ENCODE peak calls at places on chromosomes 16 and 17, in four cellular contexts. X, Z, I and K are unnamed samples.
A peak's percentile ranks its signal among the peaks of the same experiment; 100 is the strongest.

GRCh38 chr16:25109643-25110042 is 1.9 kb upstream of the LCMT1 start:
- DNase-seq in X (no peak), Z (no peak), I (no peak), K (no peak)

GRCh38 chr17:50155115-50155819 is 4.8 kb upstream of the PPP1R9B start:
- DNase-seq in X (no peak), Z (no peak), I (no peak), K (no peak)

GRCh38 chr17:32876414-32877163 is at the start of gene MYO1D:
- DNase-seq in X (peak; percentile 82), Z (peak; percentile 83), I (peak; percentile 65), K (peak; percentile 70)

GRCh38 chr16:72939247-72939646 is 108.7 kb downstream of the ZFHX3 start:
- DNase-seq in X (no peak), Z (no peak), I (no peak), K (no peak)

GRCh38 chr17:4788807-4789700 is at the start of gene GLTPD2:
- DNase-seq in X (no peak), Z (no peak), I (peak; percentile 42), K (no peak)

GRCh38 chr16:51971184-51971583 is 575.8 kb downstream of the TOX3 start:
- DNase-seq in X (no peak), Z (no peak), I (peak; percentile 38), K (no peak)

GRCh38 chr17:21361020-21361809 is 14.9 kb upstream of the KCNJ12 start:
- DNase-seq in X (no peak), Z (no peak), I (no peak), K (no peak)

GRCh38 chr16:77946834-77947233 is 75.5 kb upstream of the CLEC3A start:
- DNase-seq in X (no peak), Z (no peak), I (no peak), K (no peak)

GRCh38 chr17:81002409-81003361 is 11.0 kb downstream of the CHMP6 start:
- DNase-seq in X (peak; percentile 48), Z (peak; percentile 58), I (no peak), K (no peak)

GRCh38 chr16:49856741-49857330 is 924 bp upstream of the ZNF423 start:
- DNase-seq in X (peak; percentile 81), Z (peak; percentile 75), I (peak; percentile 79), K (no peak)

GRCh38 chr17:56707312-56708219 is 114.1 kb downstream of the NOG start:
- DNase-seq in X (no peak), Z (no peak), I (peak; percentile 45), K (no peak)

GRCh38 chr17:67289174-67289876 is 44.3 kb upstream of the HELZ start:
- DNase-seq in X (no peak), Z (peak; percentile 64), I (peak; percentile 22), K (no peak)

GRCh38 chr16:2532494-2533141 is 1.4 kb upstream of the CEMP1 start:
- DNase-seq in X (peak; percentile 72), Z (peak; percentile 91), I (no peak), K (no peak)

GRCh38 chr17:79022507-79022991 is 1.4 kb upstream of the C1QTNF1 start:
- DNase-seq in X (no peak), Z (peak; percentile 71), I (no peak), K (no peak)

GRCh38 chr16:23801387-23801786 is 34.4 kb upstream of the PRKCB start:
- DNase-seq in X (peak; percentile 65), Z (peak; percentile 79), I (peak; percentile 79), K (peak; percentile 71)

GRCh38 chr17:57588086-57588485 is 157.0 kb downstream of the CCDC182 start:
- DNase-seq in X (no peak), Z (no peak), I (no peak), K (no peak)

GRCh38 chr16:74984194-74984669 is 691 bp downstream of the WDR59 start:
- DNase-seq in X (no peak), Z (no peak), I (no peak), K (no peak)

GRCh38 chr17:47995241-47995935 is 24.5 kb downstream of the CDK5RAP3 start:
- DNase-seq in X (no peak), Z (no peak), I (peak; percentile 70), K (no peak)

GRCh38 chr17:48488548-48489106 is 42.2 kb downstream of the HOXB1 start:
- DNase-seq in X (no peak), Z (no peak), I (no peak), K (no peak)

GRCh38 chr16:56227936-56228335 is 36.6 kb downstream of the GNAO1 start:
- DNase-seq in X (no peak), Z (no peak), I (no peak), K (no peak)

GRCh38 chr17:57534863-57535651 is 210.0 kb downstream of the CCDC182 start:
- DNase-seq in X (no peak), Z (no peak), I (no peak), K (no peak)

GRCh38 chr17:35448214-35448898 is at the start of gene SLFN13:
- DNase-seq in X (peak; percentile 81), Z (peak; percentile 89), I (peak; percentile 65), K (peak; percentile 86)

GRCh38 chr16:73126453-73126853 is 78.5 kb upstream of the ZFHX3 start:
- DNase-seq in X (no peak), Z (no peak), I (no peak), K (no peak)

GRCh38 chr16:10552998-10553491 is 27.4 kb downstream of the EMP2 start:
- DNase-seq in X (peak; percentile 91), Z (peak; percentile 61), I (no peak), K (peak; percentile 90)

GRCh38 chr17:16649585-16649984 is 4.1 kb downstream of the ZNF624 start:
- DNase-seq in X (no peak), Z (no peak), I (no peak), K (no peak)

GRCh38 chr17:34076743-34077631 is 178.1 kb upstream of the CCL2 start:
- DNase-seq in X (no peak), Z (no peak), I (no peak), K (no peak)

GRCh38 chr17:2170023-2170422 is 115.1 kb downstream of the HIC1 start:
- DNase-seq in X (peak; percentile 57), Z (no peak), I (no peak), K (peak; percentile 64)
- TF ChIP-seq CTCF in X (peak; percentile 51), Z (peak; percentile 22), I (no peak), K (peak; percentile 41)

GRCh38 chr17:31015639-31016038 is 44.8 kb downstream of the RNF135 start:
- DNase-seq in X (no peak), Z (no peak), I (no peak), K (no peak)
- TF ChIP-seq CTCF in X (no peak), Z (no peak), I (no peak), K (peak; percentile 8)

DNA sequence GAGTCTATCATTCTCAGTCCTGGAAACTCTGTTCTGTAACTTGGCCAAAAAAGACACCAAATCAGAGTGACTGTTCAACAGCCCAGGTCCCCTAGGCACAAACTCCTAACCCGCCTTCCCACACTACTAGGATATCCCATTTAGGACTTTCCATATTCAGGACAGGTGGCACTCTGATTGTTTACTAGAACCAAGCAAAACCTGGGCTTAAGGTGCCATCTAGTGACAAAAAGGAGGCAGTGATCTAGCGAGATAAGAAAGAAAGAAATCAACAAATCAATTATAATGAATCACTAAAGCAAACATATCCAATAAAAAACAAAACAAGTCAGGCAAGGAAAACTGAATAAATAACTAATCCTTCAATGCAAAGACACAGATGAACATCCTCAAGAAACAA is 203.9 kb downstream of the CEP112 start:
- DNase-seq in X (no peak), Z (no peak), I (no peak), K (no peak)
- TF ChIP-seq CTCF in X (peak; percentile 39), Z (peak; percentile 31), I (peak; percentile 19), K (peak; percentile 41)

DNA sequence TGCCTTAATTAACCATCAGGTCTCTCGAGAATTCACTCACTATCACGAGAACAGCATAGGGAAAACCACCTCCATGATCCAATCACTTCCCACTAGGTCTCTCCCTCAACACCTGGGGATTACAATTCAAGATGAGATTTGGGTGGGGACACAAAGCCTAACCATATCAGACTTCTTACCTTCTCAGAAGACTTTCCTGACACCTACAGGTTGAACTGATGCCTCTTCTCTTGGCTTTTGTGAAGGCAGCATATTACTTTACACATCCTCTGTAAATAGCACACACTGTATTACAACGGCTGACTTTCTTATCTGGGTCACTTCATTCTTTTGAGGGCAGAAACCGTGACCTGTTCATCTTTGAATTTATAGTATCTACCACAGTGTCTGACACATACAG is 23.6 kb downstream of the BMERB1 start:
- DNase-seq in X (no peak), Z (no peak), I (no peak), K (no peak)
- TF ChIP-seq CTCF in X (no peak), Z (no peak), I (no peak), K (no peak)

GRCh38 chr17:10879110-10879509 is 41.2 kb upstream of the PIRT start:
- DNase-seq in X (no peak), Z (no peak), I (peak; percentile 54), K (no peak)
- TF ChIP-seq CTCF in X (no peak), Z (peak; percentile 30), I (peak; percentile 56), K (no peak)

GRCh38 chr16:16882766-16883165 is 503.8 kb downstream of the NPIPA7 start:
- DNase-seq in X (no peak), Z (no peak), I (no peak), K (no peak)

GRCh38 chr16:16877061-16877460 is 498.1 kb downstream of the NPIPA7 start:
- DNase-seq in X (no peak), Z (no peak), I (no peak), K (no peak)

GRCh38 chr16:16884451-16884850 is 505.5 kb downstream of the NPIPA7 start:
- DNase-seq in X (no peak), Z (no peak), I (no peak), K (no peak)

GRCh38 chr16:16881771-16882170 is 502.8 kb downstream of the NPIPA7 start:
- DNase-seq in X (no peak), Z (no peak), I (no peak), K (no peak)

DNA sequence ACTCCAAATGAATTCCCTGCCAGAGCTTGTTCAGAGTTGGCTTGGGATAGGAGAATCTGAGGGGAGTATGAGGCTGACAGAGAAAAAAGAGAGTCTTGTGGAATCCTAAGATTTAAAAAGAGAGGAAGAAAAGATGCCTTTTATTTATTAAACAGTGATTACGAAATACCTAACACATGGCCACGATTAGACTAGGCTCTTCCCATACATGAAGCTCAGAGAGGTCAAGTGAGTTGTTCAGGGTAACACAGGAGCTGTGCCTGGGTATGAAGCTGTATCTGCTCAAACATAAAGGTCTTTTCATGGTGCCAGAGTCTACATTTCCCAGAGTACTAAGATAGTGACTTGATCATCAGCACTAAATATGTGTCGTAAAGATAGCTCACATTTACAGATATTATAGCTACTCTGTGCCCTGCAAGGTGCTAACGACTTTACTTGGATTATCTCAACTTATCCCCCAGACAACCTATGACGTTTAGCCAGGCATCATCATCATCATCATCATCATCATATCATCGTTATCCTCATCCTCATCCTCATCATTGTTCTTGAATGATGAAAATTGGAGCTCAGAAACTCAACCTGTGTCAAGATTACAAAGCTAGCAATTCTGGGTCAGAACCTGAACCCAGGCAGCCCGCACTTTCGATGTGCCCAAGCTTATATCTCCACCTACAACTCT is 500.8 kb downstream of the NPIPA7 start:
- DNase-seq in X (no peak), Z (no peak), I (no peak), K (no peak)
- TF ChIP-seq CTCF in X (no peak), Z (no peak), I (no peak), K (no peak)

DNA sequence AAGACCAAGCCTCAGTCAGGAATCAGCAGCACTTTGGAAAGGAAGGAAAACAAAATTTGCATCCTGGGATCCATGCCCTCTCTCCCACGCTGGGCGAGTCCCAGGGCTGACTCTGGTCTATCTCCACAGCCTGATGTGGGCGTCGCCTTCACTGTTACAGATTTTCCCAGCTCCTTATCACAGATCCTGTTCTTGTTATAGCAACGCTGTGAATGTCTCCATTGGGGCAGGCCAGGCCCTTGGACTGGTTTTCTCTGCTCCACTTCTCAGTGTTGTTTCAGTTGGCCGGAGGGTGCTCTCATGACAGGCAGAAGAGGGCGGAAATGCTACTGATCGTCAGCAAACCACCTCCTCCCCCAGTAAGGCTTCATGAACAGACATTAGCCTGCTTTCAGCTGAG is 127.9 kb upstream of the CDH11 start:
- DNase-seq in X (no peak), Z (peak; percentile 41), I (peak; percentile 2), K (no peak)
- TF ChIP-seq CTCF in X (no peak), Z (no peak), I (no peak), K (no peak)